ENCODE peak calls at places on chromosomes 3 and 15, in five cellular contexts. One of them, this sample, is unnamed.

GRCh38 chr3:14203521-14204079 is 25.0 kb downstream of the LSM3 start:
- DNase-seq in K562: peak
- DNase-seq in A549: peak
- DNase-seq in HepG2: peak
- DNase-seq in GM12878: no peak
- DNase-seq in this sample: no peak

GRCh38 chr15:55574096-55574495 is 14.0 kb downstream of the PYGO1 start:
- DNase-seq in GM12878: no peak
- DNase-seq in HepG2: no peak
- DNase-seq in A549: no peak
- DNase-seq in K562: no peak
- DNase-seq in this sample: no peak

GRCh38 chr3:179829391-179829790 is 176.6 kb downstream of the USP13 start:
- DNase-seq in HepG2: no peak
- DNase-seq in A549: no peak
- DNase-seq in GM12878: no peak
- DNase-seq in K562: no peak
- DNase-seq in this sample: no peak

GRCh38 chr3:136078421-136079364 is 113.2 kb downstream of the PPP2R3A start:
- DNase-seq in GM12878: no peak
- DNase-seq in HepG2: peak
- DNase-seq in K562: peak
- DNase-seq in A549: peak
- DNase-seq in this sample: no peak

GRCh38 chr15:76163429-76164020 is 103.7 kb downstream of the TMEM266 start:
- DNase-seq in K562: no peak
- DNase-seq in HepG2: peak
- DNase-seq in A549: no peak
- DNase-seq in GM12878: no peak
- DNase-seq in this sample: no peak

GRCh38 chr3:72145506-72146380 is 360.8 kb upstream of the PROK2 start:
- DNase-seq in HepG2: no peak
- DNase-seq in A549: no peak
- DNase-seq in GM12878: no peak
- DNase-seq in K562: no peak
- DNase-seq in this sample: no peak

GRCh38 chr3:125150525-125151436 is 61.8 kb downstream of the SLC12A8 start:
- DNase-seq in A549: peak
- DNase-seq in K562: peak
- DNase-seq in GM12878: no peak
- DNase-seq in HepG2: peak
- DNase-seq in this sample: no peak

GRCh38 chr15:66713843-66714508 is 11.9 kb downstream of the SMAD6 start:
- DNase-seq in A549: no peak
- DNase-seq in K562: no peak
- DNase-seq in GM12878: peak
- DNase-seq in HepG2: no peak
- DNase-seq in this sample: no peak

GRCh38 chr15:67812232-67812631 is 13.1 kb upstream of the SKOR1 start:
- DNase-seq in K562: no peak
- DNase-seq in HepG2: no peak
- DNase-seq in A549: no peak
- DNase-seq in GM12878: no peak
- DNase-seq in this sample: no peak

GRCh38 chr3:125141596-125142417 is 70.7 kb downstream of the SLC12A8 start:
- DNase-seq in GM12878: no peak
- DNase-seq in K562: no peak
- DNase-seq in A549: no peak
- DNase-seq in HepG2: no peak
- DNase-seq in this sample: no peak

GRCh38 chr3:16060945-16061344 is 113.5 kb upstream of the GALNT15 start:
- DNase-seq in HepG2: no peak
- DNase-seq in K562: no peak
- DNase-seq in GM12878: no peak
- DNase-seq in A549: peak
- DNase-seq in this sample: no peak

GRCh38 chr3:45644467-45645201 is 44.6 kb upstream of the SACM1L start:
- DNase-seq in HepG2: no peak
- DNase-seq in K562: no peak
- DNase-seq in GM12878: no peak
- DNase-seq in A549: peak
- DNase-seq in this sample: no peak

GRCh38 chr3:46878796-46879436 is 1.4 kb downstream of the PTH1R start:
- DNase-seq in GM12878: peak
- DNase-seq in K562: no peak
- DNase-seq in HepG2: peak
- DNase-seq in A549: no peak
- DNase-seq in this sample: no peak

GRCh38 chr3:4722103-4722502 is 229.0 kb downstream of the ITPR1 start:
- DNase-seq in K562: peak
- DNase-seq in A549: peak
- DNase-seq in GM12878: no peak
- DNase-seq in HepG2: peak
- DNase-seq in this sample: no peak

GRCh38 chr3:187696036-187696435 is 6.3 kb downstream of the RTP2 start:
- DNase-seq in K562: no peak
- DNase-seq in GM12878: no peak
- DNase-seq in HepG2: no peak
- DNase-seq in A549: no peak
- DNase-seq in this sample: no peak

GRCh38 chr3:196063049-196063448 is 18.8 kb downstream of the TFRC start:
- DNase-seq in K562: no peak
- DNase-seq in A549: no peak
- DNase-seq in HepG2: no peak
- DNase-seq in GM12878: no peak
- DNase-seq in this sample: no peak

GRCh38 chr15:39051931-39052705 is 487.5 kb upstream of the RASGRP1 start:
- DNase-seq in GM12878: no peak
- DNase-seq in K562: no peak
- DNase-seq in HepG2: no peak
- DNase-seq in A549: no peak
- DNase-seq in this sample: no peak

GRCh38 chr3:48034000-48034516 is 17.8 kb upstream of the MAP4 start:
- DNase-seq in HepG2: peak
- DNase-seq in GM12878: no peak
- DNase-seq in K562: peak
- DNase-seq in A549: no peak
- DNase-seq in this sample: no peak

GRCh38 chr3:31165399-31165860 is 271.0 kb upstream of the GADL1 start:
- DNase-seq in GM12878: no peak
- DNase-seq in K562: no peak
- DNase-seq in A549: no peak
- DNase-seq in HepG2: no peak
- DNase-seq in this sample: no peak

GRCh38 chr3:17846466-17846865 is 104.0 kb upstream of the TBC1D5 start:
- DNase-seq in K562: no peak
- DNase-seq in GM12878: no peak
- DNase-seq in HepG2: no peak
- DNase-seq in A549: no peak
- DNase-seq in this sample: no peak

GRCh38 chr3:140974900-140975299 is 33.3 kb downstream of the SLC25A36 start:
- DNase-seq in A549: no peak
- DNase-seq in HepG2: no peak
- DNase-seq in GM12878: no peak
- DNase-seq in K562: no peak
- DNase-seq in this sample: no peak

GRCh38 chr3:194465920-194466570 is 20.8 kb downstream of the ATP13A3 start:
- DNase-seq in K562: no peak
- DNase-seq in GM12878: no peak
- DNase-seq in A549: no peak
- DNase-seq in HepG2: no peak
- DNase-seq in this sample: no peak

GRCh38 chr3:4835616-4836043 is 143.6 kb upstream of the BHLHE40 start:
- DNase-seq in GM12878: no peak
- DNase-seq in HepG2: no peak
- DNase-seq in A549: no peak
- DNase-seq in K562: no peak
- DNase-seq in this sample: no peak

GRCh38 chr3:77053769-77054168 is 13.9 kb downstream of the ROBO2 start:
- DNase-seq in A549: no peak
- DNase-seq in K562: no peak
- DNase-seq in HepG2: no peak
- DNase-seq in GM12878: no peak
- DNase-seq in this sample: no peak

DNA sequence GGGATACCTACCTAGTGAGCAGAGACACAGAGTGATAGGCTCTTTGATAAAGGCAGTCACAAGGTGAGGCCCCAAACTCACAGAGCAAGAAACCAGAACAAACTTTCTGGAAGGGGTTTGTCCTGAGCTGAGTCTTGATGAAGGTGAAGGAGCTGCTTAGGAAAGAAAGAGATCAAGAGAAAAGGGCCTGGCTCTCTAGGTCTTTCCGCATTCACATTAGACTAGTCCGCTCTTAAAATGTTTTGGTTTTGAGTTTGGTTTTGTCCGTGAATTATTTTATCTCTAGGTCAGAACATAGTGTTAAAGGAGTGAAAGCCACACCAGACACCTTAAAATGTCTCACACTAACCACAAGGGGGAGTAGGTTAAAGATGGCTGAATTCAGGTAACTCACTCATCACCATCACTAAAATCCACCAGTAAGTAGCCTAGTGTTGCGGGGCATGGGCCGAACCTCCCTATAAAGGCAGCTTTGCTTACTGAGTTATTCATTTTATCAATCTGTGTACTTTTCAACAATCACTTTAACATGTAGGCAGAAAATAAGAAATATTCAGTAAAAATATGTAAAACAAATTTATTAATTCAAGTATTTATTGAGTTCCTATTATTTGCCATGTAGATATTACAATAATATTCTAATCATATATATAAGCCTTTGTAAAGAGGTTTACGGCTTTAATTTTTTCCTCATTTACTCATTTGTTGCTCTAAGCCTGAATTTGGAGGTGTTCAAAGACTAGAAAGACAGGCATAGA is 121.5 kb upstream of the TSC22D2 start:
- DNase-seq in HepG2: peak
- DNase-seq in K562: peak
- DNase-seq in GM12878: peak
- DNase-seq in A549: peak
- DNase-seq in this sample: peak
- TF ChIP-seq KDM1A in HepG2: no peak
- TF ChIP-seq KDM1A in K562: no peak
- TF ChIP-seq KDM1A in GM12878: no peak
- TF ChIP-seq KDM1A in A549: no peak
- TF ChIP-seq KDM1A in this sample: no peak

DNA sequence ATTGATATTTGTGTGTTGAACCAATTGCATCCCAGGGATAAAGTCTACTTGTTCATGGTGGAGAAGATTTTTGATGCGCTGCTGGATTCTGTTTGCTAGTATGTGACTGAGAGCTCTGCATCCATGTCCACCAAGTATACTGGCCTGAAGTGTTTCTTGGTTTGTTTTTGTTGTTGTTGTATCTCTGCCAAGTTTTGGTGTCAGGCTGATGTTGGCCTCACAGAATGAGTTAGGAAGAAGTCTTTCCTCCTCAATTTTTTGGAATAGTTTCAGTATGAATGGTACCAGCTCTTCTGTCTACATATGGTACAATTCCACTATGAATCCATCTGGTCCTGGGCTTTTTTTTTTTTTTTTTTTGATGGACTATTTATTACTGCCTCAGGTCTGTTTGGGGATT is 50.9 kb upstream of the OSTN start:
- DNase-seq in GM12878: no peak
- DNase-seq in K562: no peak
- DNase-seq in A549: no peak
- DNase-seq in HepG2: no peak
- DNase-seq in this sample: no peak
- TF ChIP-seq KDM1A in GM12878: no peak
- TF ChIP-seq KDM1A in K562: no peak
- TF ChIP-seq KDM1A in A549: no peak
- TF ChIP-seq KDM1A in HepG2: no peak
- TF ChIP-seq KDM1A in this sample: no peak

GRCh38 chr3:159882784-159883779 is 105.6 kb upstream of the IL12A start:
- DNase-seq in GM12878: no peak
- DNase-seq in HepG2: no peak
- DNase-seq in K562: no peak
- DNase-seq in A549: no peak
- DNase-seq in this sample: no peak
- TF ChIP-seq KDM1A in GM12878: no peak
- TF ChIP-seq KDM1A in HepG2: no peak
- TF ChIP-seq KDM1A in K562: no peak
- TF ChIP-seq KDM1A in A549: no peak
- TF ChIP-seq KDM1A in this sample: no peak

GRCh38 chr3:182028081-182028480 is 316.4 kb downstream of the SOX2 start:
- DNase-seq in K562: no peak
- DNase-seq in GM12878: no peak
- DNase-seq in A549: no peak
- DNase-seq in HepG2: no peak
- DNase-seq in this sample: no peak

DNA sequence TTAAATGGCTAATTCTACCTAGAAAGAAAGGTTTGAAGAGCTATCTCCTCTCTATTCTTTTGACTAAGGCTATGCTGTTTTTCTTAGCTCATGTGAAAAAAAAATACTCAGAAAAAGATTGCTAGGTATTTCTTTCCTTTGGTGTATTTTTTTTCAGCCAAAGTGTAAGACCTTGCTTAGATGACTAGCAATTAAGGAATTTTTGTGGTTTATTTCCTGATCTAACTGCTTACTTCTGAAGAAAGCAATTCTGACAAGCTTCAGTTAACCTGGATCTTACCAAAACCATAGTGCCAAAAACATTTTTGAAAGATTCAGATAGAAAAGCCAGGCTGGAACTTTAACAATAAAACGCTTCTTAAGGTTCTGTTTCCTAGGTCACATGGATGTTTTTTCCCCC is 315.6 kb downstream of the SOX2 start:
- DNase-seq in K562: no peak
- DNase-seq in A549: no peak
- DNase-seq in HepG2: no peak
- DNase-seq in GM12878: no peak
- DNase-seq in this sample: no peak
- TF ChIP-seq KDM1A in K562: no peak
- TF ChIP-seq KDM1A in A549: no peak
- TF ChIP-seq KDM1A in HepG2: no peak
- TF ChIP-seq KDM1A in GM12878: no peak
- TF ChIP-seq KDM1A in this sample: no peak

GRCh38 chr15:71526061-71526460 is 284.3 kb upstream of the NR2E3 start:
- DNase-seq in K562: no peak
- DNase-seq in A549: no peak
- DNase-seq in HepG2: no peak
- DNase-seq in GM12878: no peak
- DNase-seq in this sample: no peak
- TF ChIP-seq KDM1A in K562: no peak
- TF ChIP-seq KDM1A in A549: no peak
- TF ChIP-seq KDM1A in HepG2: no peak
- TF ChIP-seq KDM1A in GM12878: no peak
- TF ChIP-seq KDM1A in this sample: no peak